ENCODE peak calls at places on chromosomes 16 and 17, in five cellular contexts. X, R, G, U and B are unnamed samples.
A peak's percentile ranks its signal among the peaks of the same experiment; 100 is the strongest.

GRCh38 chr17:8189041-8189710 is 804 bp downstream of the BORCS6 start:
- DNase-seq in X (no peak), R (no peak), G (no peak), U (no peak), B (no peak)

GRCh38 chr16:89484088-89484501 is 6.3 kb downstream of the ANKRD11 start:
- DNase-seq in X (peak; percentile 38), R (no peak), G (no peak), U (no peak), B (no peak)

GRCh38 chr17:17059301-17059890 is 17.1 kb downstream of the MPRIP start:
- DNase-seq in X (no peak), R (peak; percentile 48), G (no peak), U (no peak), B (no peak)

GRCh38 chr17:30336369-30337171 is 2.7 kb upstream of the TMIGD1 start:
- DNase-seq in X (peak; percentile 80), R (no peak), G (peak; percentile 66), U (no peak), B (no peak)

GRCh38 chr17:63102034-63102433 is 136.0 kb downstream of the TANC2 start:
- DNase-seq in X (no peak), R (no peak), G (no peak), U (no peak), B (no peak)

GRCh38 chr16:81497690-81498089 is 53.1 kb downstream of the CMIP start:
- DNase-seq in X (no peak), R (no peak), G (no peak), U (peak; percentile 17), B (no peak)

GRCh38 chr17:43822566-43823190 is 10.3 kb downstream of the MPP3 start:
- DNase-seq in X (no peak), R (peak; percentile 55), G (no peak), U (no peak), B (no peak)

GRCh38 chr17:40382251-40382650 is 17.7 kb upstream of the GJD3 start:
- DNase-seq in X (no peak), R (no peak), G (no peak), U (no peak), B (no peak)

GRCh38 chr17:37694734-37695133 is 50.1 kb downstream of the HNF1B start:
- DNase-seq in X (no peak), R (no peak), G (no peak), U (no peak), B (no peak)

GRCh38 chr16:67226295-67226803 is 581 bp upstream of the TMEM208 start:
- DNase-seq in X (no peak), R (no peak), G (no peak), U (no peak), B (no peak)

GRCh38 chr17:57247261-57247660 is 9.1 kb upstream of the MSI2 start:
- DNase-seq in X (no peak), R (no peak), G (no peak), U (no peak), B (no peak)

GRCh38 chr17:67194134-67194533 is 50.9 kb downstream of the HELZ start:
- DNase-seq in X (no peak), R (no peak), G (peak; percentile 17), U (no peak), B (peak; percentile 69)

GRCh38 chr17:43456661-43457361 is 27.0 kb upstream of the DHX8 start:
- DNase-seq in X (peak; percentile 84), R (peak; percentile 75), G (no peak), U (peak; percentile 42), B (no peak)

GRCh38 chr16:22813223-22813945 is 578 bp upstream of the HS3ST2 start:
- DNase-seq in X (peak; percentile 11), R (peak; percentile 67), G (no peak), U (peak; percentile 30), B (no peak)

GRCh38 chr17:16328997-16329396 is 24.3 kb downstream of the CENPV start:
- DNase-seq in X (no peak), R (no peak), G (peak; percentile 63), U (no peak), B (no peak)

GRCh38 chr16:57769541-57770145 is 32.6 kb downstream of the KIFC3 start:
- DNase-seq in X (no peak), R (no peak), G (no peak), U (peak; percentile 13), B (no peak)

GRCh38 chr16:56632160-56632847 is at the start of gene MT1M:
- DNase-seq in X (no peak), R (peak; percentile 83), G (no peak), U (peak; percentile 82), B (no peak)

GRCh38 chr16:65624696-65625095 is 502.8 kb upstream of the CDH11 start:
- DNase-seq in X (no peak), R (no peak), G (no peak), U (no peak), B (no peak)

GRCh38 chr17:68591583-68591982 is 9.6 kb downstream of the FAM20A start:
- DNase-seq in X (no peak), R (no peak), G (no peak), U (peak; percentile 18), B (no peak)

GRCh38 chr16:70644763-70645597 is 1.4 kb upstream of the IL34 start:
- DNase-seq in X (no peak), R (no peak), G (no peak), U (no peak), B (no peak)

GRCh38 chr17:62572488-62573469 is 54.7 kb upstream of the MRC2 start:
- DNase-seq in X (no peak), R (no peak), G (no peak), U (no peak), B (no peak)

GRCh38 chr16:1914084-1914608 is 4.1 kb downstream of the HS3ST6 start:
- DNase-seq in X (no peak), R (no peak), G (no peak), U (no peak), B (no peak)

GRCh38 chr17:65595071-65595655 is 33.7 kb upstream of the AXIN2 start:
- DNase-seq in X (no peak), R (no peak), G (peak; percentile 38), U (no peak), B (no peak)

GRCh38 chr16:84547539-84548058 is 43.1 kb upstream of the MEAK7 start:
- DNase-seq in X (peak; percentile 29), R (no peak), G (no peak), U (no peak), B (no peak)

GRCh38 chr17:81703747-81704654 is 834 bp downstream of the MRPL12 start:
- DNase-seq in X (peak; percentile 42), R (no peak), G (no peak), U (no peak), B (no peak)

GRCh38 chr16:75250809-75251279 is 580 bp downstream of the BCAR1 start:
- DNase-seq in X (peak; percentile 34), R (peak; percentile 79), G (peak; percentile 91), U (peak; percentile 57), B (no peak)

GRCh38 chr16:67959930-67960329 is 8.5 kb downstream of the SLC12A4 start:
- DNase-seq in X (no peak), R (no peak), G (no peak), U (no peak), B (no peak)

GRCh38 chr17:57928898-57929297 is 26.3 kb downstream of the CUEDC1 start:
- DNase-seq in X (no peak), R (no peak), G (no peak), U (no peak), B (no peak)

GRCh38 chr17:5019475-5019956 is 15.7 kb downstream of the SLC52A1 start:
- DNase-seq in X (peak; percentile 46), R (no peak), G (peak; percentile 43), U (no peak), B (no peak)

GRCh38 chr17:45302649-45303173 is 14.1 kb downstream of the MAP3K14 start:
- DNase-seq in X (no peak), R (no peak), G (no peak), U (no peak), B (no peak)

GRCh38 chr16:12267491-12267890 is 291.0 kb downstream of the SNX29 start:
- DNase-seq in X (no peak), R (no peak), G (no peak), U (no peak), B (no peak)

GRCh38 chr17:56819431-56820145 is 14.1 kb downstream of the C17orf67 start:
- DNase-seq in X (peak; percentile 76), R (no peak), G (peak; percentile 91), U (peak; percentile 27), B (no peak)

GRCh38 chr16:75130150-75130771 is 13.7 kb upstream of the LDHD start:
- DNase-seq in X (peak; percentile 43), R (no peak), G (no peak), U (no peak), B (no peak)

GRCh38 chr17:31061678-31062077 is 33.1 kb upstream of the NF1 start:
- DNase-seq in X (peak; percentile 55), R (no peak), G (no peak), U (no peak), B (no peak)

GRCh38 chr17:64583055-64583454 is 76.3 kb downstream of the CEP95 start:
- DNase-seq in X (no peak), R (no peak), G (no peak), U (no peak), B (no peak)

GRCh38 chr16:15672514-15673167 is 22.6 kb downstream of the NDE1 start:
- DNase-seq in X (peak; percentile 97), R (peak; percentile 98), G (peak; percentile 84), U (peak; percentile 91), B (peak; percentile 90)

GRCh38 chr17:73934696-73935095 is 268.8 kb upstream of the RPL38 start:
- DNase-seq in X (no peak), R (no peak), G (no peak), U (no peak), B (no peak)

DNA sequence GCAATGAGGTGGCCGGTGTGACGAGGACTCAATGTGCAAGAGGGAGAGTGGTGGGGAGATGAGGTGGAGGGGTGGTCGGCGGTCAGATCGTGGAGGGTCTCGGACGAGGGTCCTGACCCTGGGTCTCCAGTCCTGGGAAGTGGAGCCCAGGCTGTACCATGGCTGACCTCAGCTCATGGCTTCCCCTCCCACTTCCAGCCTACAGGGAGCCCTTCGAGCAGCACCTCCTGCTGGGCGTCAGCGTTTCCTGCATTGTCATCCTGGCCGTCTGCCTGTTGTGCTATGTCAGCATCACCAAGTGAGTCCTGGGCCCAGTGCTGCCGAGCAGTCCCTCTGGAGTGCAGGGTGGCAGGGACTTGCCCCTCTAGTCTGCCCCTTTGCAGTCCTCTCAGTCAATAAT is 41.8 kb downstream of the IL4R start:
- DNase-seq in X (peak; percentile 58), R (peak; percentile 82), G (no peak), U (peak; percentile 56), B (no peak)
- TF ChIP-seq CTCF in X (peak; percentile 59), R (no peak), G (peak; percentile 21), U (no peak), B (peak; percentile 40)

GRCh38 chr16:3938843-3939624 is 58.5 kb upstream of the CREBBP start:
- DNase-seq in X (peak; percentile 73), R (peak; percentile 76), G (peak; percentile 86), U (peak; percentile 47), B (peak; percentile 59)
- H3K4me3 ChIP-seq in X (no peak overlapping the region), R (peak overlapping the region; percentile 56), G (peak overlapping the region; percentile 46), U (peak overlapping the region; percentile 72), B (peak overlapping the region; percentile 49)

GRCh38 chr16:87707097-87707496 is 58.7 kb downstream of the KLHDC4 start:
- DNase-seq in X (no peak), R (no peak), G (no peak), U (no peak), B (no peak)
- TF ChIP-seq CTCF in X (no peak), R (no peak), G (no peak), U (no peak), B (no peak)

DNA sequence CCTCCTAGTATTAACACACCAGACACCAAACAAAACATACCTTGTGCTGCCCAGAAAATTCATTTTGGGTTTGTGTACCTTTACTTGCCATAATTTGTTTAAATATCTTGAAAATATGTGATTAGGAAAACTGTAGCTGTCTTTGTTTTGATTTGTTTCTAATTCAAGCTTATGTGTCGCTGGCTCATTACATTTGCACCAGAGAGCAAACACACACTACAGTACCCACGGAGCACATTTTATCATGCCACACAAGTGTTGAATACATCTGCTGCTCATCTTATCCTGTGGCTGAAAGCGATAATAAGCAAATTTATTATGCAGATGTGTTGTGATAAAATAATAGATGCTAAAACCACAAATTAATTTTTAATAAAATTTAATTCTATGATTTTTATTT is 63.1 kb downstream of the SPAG9 start:
- DNase-seq in X (no peak), R (no peak), G (no peak), U (no peak), B (no peak)
- H3K4me3 ChIP-seq in X (no peak overlapping the region), R (no peak overlapping the region), G (no peak overlapping the region), U (peak overlapping the region; percentile 13), B (no peak overlapping the region)